ENCODE peak calls at places on chromosomes 13 and 19, in four cellular contexts. One of them, this sample, is unnamed.

GRCh38 chr13:86585826-86586225 is 786.6 kb upstream of the SLITRK6 start:
- DNase-seq in heart right ventricle: peak; percentile 16
- DNase-seq in progenitor cell of endocrine pancreas: no peak
- DNase-seq in heart left ventricle: peak; percentile 49
- DNase-seq in this sample: no peak

GRCh38 chr19:43311256-43311655 is 41.9 kb upstream of the PSG9 start:
- DNase-seq in heart right ventricle: no peak
- DNase-seq in heart left ventricle: no peak
- DNase-seq in progenitor cell of endocrine pancreas: no peak
- DNase-seq in this sample: no peak

GRCh38 chr13:98474761-98475160 is 102.1 kb downstream of the STK24 start:
- DNase-seq in progenitor cell of endocrine pancreas: no peak
- DNase-seq in heart left ventricle: no peak
- DNase-seq in heart right ventricle: no peak
- DNase-seq in this sample: no peak

GRCh38 chr19:27773318-27774094 is 1439.4 kb downstream of the UQCRFS1 start:
- DNase-seq in heart right ventricle: no peak
- DNase-seq in progenitor cell of endocrine pancreas: no peak
- DNase-seq in heart left ventricle: no peak
- DNase-seq in this sample: no peak

GRCh38 chr13:100266026-100266425 is 177.1 kb downstream of the PCCA start:
- DNase-seq in heart right ventricle: no peak
- DNase-seq in heart left ventricle: no peak
- DNase-seq in progenitor cell of endocrine pancreas: no peak
- DNase-seq in this sample: no peak

GRCh38 chr13:75226755-75227435 is 255.1 kb downstream of the TBC1D4 start:
- DNase-seq in heart right ventricle: no peak
- DNase-seq in heart left ventricle: no peak
- DNase-seq in progenitor cell of endocrine pancreas: no peak
- DNase-seq in this sample: no peak

GRCh38 chr19:45821570-45821969 is 6.5 kb upstream of the RSPH6A start:
- DNase-seq in progenitor cell of endocrine pancreas: no peak
- DNase-seq in heart left ventricle: no peak
- DNase-seq in heart right ventricle: no peak
- DNase-seq in this sample: no peak

GRCh38 chr13:106532111-106532929 is 3.1 kb downstream of the EFNB2 start:
- DNase-seq in heart right ventricle: no peak
- DNase-seq in progenitor cell of endocrine pancreas: no peak
- DNase-seq in heart left ventricle: no peak
- DNase-seq in this sample: no peak

GRCh38 chr19:42568006-42568405 is 26.7 kb downstream of the CEACAM8 start:
- DNase-seq in heart left ventricle: no peak
- DNase-seq in heart right ventricle: no peak
- DNase-seq in progenitor cell of endocrine pancreas: no peak
- DNase-seq in this sample: no peak

GRCh38 chr19:20153281-20153680 is 13.7 kb upstream of the ZNF486 start:
- DNase-seq in heart left ventricle: no peak
- DNase-seq in progenitor cell of endocrine pancreas: no peak
- DNase-seq in heart right ventricle: no peak
- DNase-seq in this sample: no peak

GRCh38 chr13:101465877-101466276 is 13.4 kb downstream of the ITGBL1 start:
- DNase-seq in progenitor cell of endocrine pancreas: no peak
- DNase-seq in heart right ventricle: no peak
- DNase-seq in heart left ventricle: no peak
- DNase-seq in this sample: no peak

GRCh38 chr13:109569938-109570711 is 216.3 kb downstream of the IRS2 start:
- DNase-seq in progenitor cell of endocrine pancreas: no peak
- DNase-seq in heart right ventricle: no peak
- DNase-seq in heart left ventricle: no peak
- DNase-seq in this sample: no peak

GRCh38 chr19:45670670-45671453 is 2.8 kb downstream of the GIPR start:
- DNase-seq in progenitor cell of endocrine pancreas: peak; percentile 59
- DNase-seq in heart right ventricle: peak; percentile 75
- DNase-seq in heart left ventricle: peak; percentile 61
- DNase-seq in this sample: peak; percentile 84

GRCh38 chr13:66501187-66501586 is 728.9 kb downstream of the PCDH9 start:
- DNase-seq in heart left ventricle: no peak
- DNase-seq in heart right ventricle: no peak
- DNase-seq in progenitor cell of endocrine pancreas: no peak
- DNase-seq in this sample: no peak

GRCh38 chr19:15928321-15928720 is 6.0 kb downstream of the CYP4F11 start:
- DNase-seq in heart right ventricle: no peak
- DNase-seq in heart left ventricle: no peak
- DNase-seq in progenitor cell of endocrine pancreas: no peak
- DNase-seq in this sample: no peak

GRCh38 chr13:41361501-41361900 is 50.4 kb downstream of the NAA16 start:
- DNase-seq in heart left ventricle: no peak
- DNase-seq in heart right ventricle: no peak
- DNase-seq in progenitor cell of endocrine pancreas: no peak
- DNase-seq in this sample: no peak

GRCh38 chr13:44765076-44765475 is 188.9 kb upstream of the TSC22D1 start:
- DNase-seq in progenitor cell of endocrine pancreas: no peak
- DNase-seq in heart right ventricle: no peak
- DNase-seq in heart left ventricle: no peak
- DNase-seq in this sample: no peak

GRCh38 chr13:77729502-77730221 is 32.2 kb downstream of the SLAIN1 start:
- DNase-seq in progenitor cell of endocrine pancreas: no peak
- DNase-seq in heart left ventricle: no peak
- DNase-seq in heart right ventricle: no peak
- DNase-seq in this sample: no peak

GRCh38 chr13:106534844-106535551 is 464 bp downstream of the EFNB2 start:
- DNase-seq in heart right ventricle: peak; percentile 26
- DNase-seq in heart left ventricle: no peak
- DNase-seq in progenitor cell of endocrine pancreas: peak; percentile 35
- DNase-seq in this sample: no peak

GRCh38 chr13:30978981-30979956 is 46.8 kb downstream of the TEX26 start:
- DNase-seq in progenitor cell of endocrine pancreas: no peak
- DNase-seq in heart right ventricle: peak; percentile 28
- DNase-seq in heart left ventricle: no peak
- DNase-seq in this sample: peak; percentile 28

GRCh38 chr19:5042556-5042955 is 73.6 kb downstream of the KDM4B start:
- DNase-seq in heart left ventricle: no peak
- DNase-seq in progenitor cell of endocrine pancreas: no peak
- DNase-seq in heart right ventricle: no peak
- DNase-seq in this sample: no peak

GRCh38 chr19:33193864-33194362 is at the start of gene LRP3:
- DNase-seq in progenitor cell of endocrine pancreas: peak; percentile 43
- DNase-seq in heart left ventricle: peak; percentile 59
- DNase-seq in heart right ventricle: peak; percentile 59
- DNase-seq in this sample: no peak

GRCh38 chr19:4012092-4012974 is 4.8 kb downstream of the PIAS4 start:
- DNase-seq in heart left ventricle: no peak
- DNase-seq in progenitor cell of endocrine pancreas: no peak
- DNase-seq in heart right ventricle: no peak
- DNase-seq in this sample: no peak

GRCh38 chr19:33429891-33430673 is 56.6 kb downstream of the CEBPG start:
- DNase-seq in heart right ventricle: no peak
- DNase-seq in heart left ventricle: peak; percentile 17
- DNase-seq in progenitor cell of endocrine pancreas: no peak
- DNase-seq in this sample: no peak

GRCh38 chr13:29758591-29759114 is 91.8 kb downstream of the UBL3 start:
- DNase-seq in heart left ventricle: no peak
- DNase-seq in progenitor cell of endocrine pancreas: no peak
- DNase-seq in heart right ventricle: no peak
- DNase-seq in this sample: peak; percentile 34

GRCh38 chr19:34851277-34851804 is 75.4 kb upstream of the ZNF30 start:
- DNase-seq in heart left ventricle: no peak
- DNase-seq in heart right ventricle: no peak
- DNase-seq in progenitor cell of endocrine pancreas: no peak
- DNase-seq in this sample: peak; percentile 40
- TF ChIP-seq CTCF in heart left ventricle: no peak
- TF ChIP-seq CTCF in heart right ventricle: no peak
- TF ChIP-seq CTCF in progenitor cell of endocrine pancreas: peak; percentile 44
- TF ChIP-seq CTCF in this sample: no peak

DNA sequence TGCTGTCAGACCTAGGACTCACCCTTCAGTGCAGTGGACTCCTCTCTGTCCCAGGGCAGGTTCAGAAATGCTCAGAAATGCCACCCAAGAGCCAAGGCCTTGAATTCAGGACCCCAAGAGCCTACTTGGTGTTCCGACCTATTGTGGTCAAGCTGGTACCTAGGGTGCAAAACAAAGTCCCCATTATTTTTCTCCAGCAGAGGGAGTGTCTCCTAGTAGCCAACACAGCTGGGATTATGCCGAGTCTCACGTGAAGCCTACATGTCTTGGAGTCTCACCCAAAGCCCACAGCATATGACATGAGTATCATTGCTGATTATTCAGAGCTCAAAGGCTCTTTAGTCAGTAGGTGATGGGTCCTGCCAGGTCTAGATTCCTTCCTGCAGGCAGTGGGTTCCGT is 671.1 kb upstream of the SPRY2 start:
- DNase-seq in heart left ventricle: no peak
- DNase-seq in heart right ventricle: no peak
- DNase-seq in progenitor cell of endocrine pancreas: no peak
- DNase-seq in this sample: no peak
- TF ChIP-seq CTCF in heart left ventricle: no peak
- TF ChIP-seq CTCF in heart right ventricle: no peak
- TF ChIP-seq CTCF in progenitor cell of endocrine pancreas: no peak
- TF ChIP-seq CTCF in this sample: no peak

GRCh38 chr19:48117515-48118330 is 7.1 kb upstream of the PLA2G4C start:
- DNase-seq in heart left ventricle: no peak
- DNase-seq in progenitor cell of endocrine pancreas: no peak
- DNase-seq in heart right ventricle: no peak
- DNase-seq in this sample: no peak
- TF ChIP-seq CTCF in heart left ventricle: no peak
- TF ChIP-seq CTCF in progenitor cell of endocrine pancreas: no peak
- TF ChIP-seq CTCF in heart right ventricle: no peak
- TF ChIP-seq CTCF in this sample: no peak

GRCh38 chr19:58546131-58546530 is 2.3 kb downstream of the TRIM28 start:
- DNase-seq in heart right ventricle: no peak
- DNase-seq in heart left ventricle: no peak
- DNase-seq in progenitor cell of endocrine pancreas: no peak
- DNase-seq in this sample: no peak

GRCh38 chr19:58543826-58544590 is at the start of gene TRIM28:
- DNase-seq in heart right ventricle: peak; percentile 99
- DNase-seq in heart left ventricle: peak; percentile 98
- DNase-seq in progenitor cell of endocrine pancreas: peak; percentile 99
- DNase-seq in this sample: peak; percentile 100

GRCh38 chr19:58547323-58548312 is 3.8 kb downstream of the TRIM28 start:
- DNase-seq in progenitor cell of endocrine pancreas: no peak
- DNase-seq in heart right ventricle: no peak
- DNase-seq in heart left ventricle: no peak
- DNase-seq in this sample: no peak

GRCh38 chr19:58545286-58546068 is 1.6 kb downstream of the TRIM28 start:
- DNase-seq in heart left ventricle: no peak
- DNase-seq in heart right ventricle: no peak
- DNase-seq in progenitor cell of endocrine pancreas: no peak
- DNase-seq in this sample: no peak

GRCh38 chr19:58544591-58545285 is 874 bp downstream of the TRIM28 start:
- DNase-seq in progenitor cell of endocrine pancreas: peak; percentile 61
- DNase-seq in heart right ventricle: peak; percentile 50
- DNase-seq in heart left ventricle: peak; percentile 48
- DNase-seq in this sample: peak; percentile 88
- TF ChIP-seq CTCF in progenitor cell of endocrine pancreas: no peak
- TF ChIP-seq CTCF in heart right ventricle: no peak
- TF ChIP-seq CTCF in heart left ventricle: no peak
- TF ChIP-seq CTCF in this sample: no peak

GRCh38 chr19:17210296-17210695 is 4.9 kb upstream of the USE1 start:
- DNase-seq in progenitor cell of endocrine pancreas: no peak
- DNase-seq in heart left ventricle: no peak
- DNase-seq in heart right ventricle: no peak
- DNase-seq in this sample: no peak
- TF ChIP-seq CTCF in progenitor cell of endocrine pancreas: no peak
- TF ChIP-seq CTCF in heart left ventricle: no peak
- TF ChIP-seq CTCF in heart right ventricle: no peak
- TF ChIP-seq CTCF in this sample: no peak

DNA sequence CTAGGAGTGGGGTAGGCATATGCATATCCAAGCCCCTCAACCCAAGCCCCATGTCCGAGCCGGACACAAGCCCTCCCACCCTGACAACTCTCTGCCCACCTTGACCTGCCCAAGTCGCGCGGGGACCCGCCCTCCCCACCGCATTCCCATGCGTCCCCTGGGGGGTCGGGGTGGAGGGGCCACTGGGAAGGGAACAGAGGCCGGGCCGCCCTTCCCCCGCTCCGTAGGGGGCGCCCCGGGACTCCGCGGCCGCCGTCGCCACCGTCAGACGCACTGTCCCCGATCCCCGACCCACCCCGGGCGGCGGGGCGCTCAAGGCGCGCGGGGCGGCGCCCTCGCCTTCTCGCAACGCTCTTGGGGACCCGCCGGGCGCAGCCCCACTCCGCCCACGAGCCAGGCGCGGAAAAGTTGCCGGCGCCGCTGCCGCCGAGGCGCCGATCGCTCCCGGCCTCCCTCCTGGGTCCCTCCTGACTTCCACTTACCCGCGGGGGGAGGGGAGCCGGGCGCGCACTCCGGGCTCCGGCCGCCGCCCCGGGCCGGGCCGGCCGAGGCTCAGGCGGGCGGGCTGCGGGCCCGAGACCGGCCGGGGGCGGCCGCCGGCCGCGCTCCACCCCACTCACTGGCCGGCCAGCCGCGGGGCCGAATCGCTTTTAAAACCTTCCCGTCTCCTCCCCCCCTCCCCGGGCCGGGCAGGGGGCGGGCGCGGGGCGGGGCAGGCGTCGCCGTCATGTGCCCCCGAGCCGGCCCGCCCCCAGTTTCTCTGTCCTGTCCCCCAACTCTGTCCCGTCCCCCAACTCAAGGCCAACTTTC is 34.4 kb upstream of the NANOS3 start:
- DNase-seq in heart right ventricle: peak; percentile 91
- DNase-seq in progenitor cell of endocrine pancreas: no peak
- DNase-seq in heart left ventricle: peak; percentile 93
- DNase-seq in this sample: peak; percentile 83
- TF ChIP-seq CTCF in heart right ventricle: peak; percentile 33
- TF ChIP-seq CTCF in progenitor cell of endocrine pancreas: peak; percentile 39
- TF ChIP-seq CTCF in heart left ventricle: peak; percentile 33
- TF ChIP-seq CTCF in this sample: no peak

DNA sequence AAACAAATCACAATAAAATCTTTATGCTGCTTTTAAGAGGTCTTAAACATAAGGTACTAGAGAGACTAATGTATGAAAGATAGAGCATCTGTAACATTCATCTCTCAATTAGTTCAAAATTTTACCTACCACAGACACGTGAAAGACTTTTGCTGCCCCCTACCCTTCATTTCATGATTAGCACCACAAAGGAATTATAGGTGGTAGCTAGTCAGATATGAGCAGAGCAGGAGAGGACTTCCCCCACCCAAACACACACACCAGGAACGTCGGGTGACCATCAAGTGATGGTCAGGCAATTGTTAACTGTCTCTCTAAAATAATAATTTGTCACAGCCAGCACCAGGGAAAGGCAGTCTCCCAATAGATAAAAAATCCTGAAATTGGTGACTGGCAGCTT is 1531.7 kb upstream of the SPRY2 start:
- DNase-seq in heart right ventricle: no peak
- DNase-seq in heart left ventricle: no peak
- DNase-seq in progenitor cell of endocrine pancreas: no peak
- DNase-seq in this sample: peak; percentile 3
- TF ChIP-seq CTCF in heart right ventricle: no peak
- TF ChIP-seq CTCF in heart left ventricle: peak; percentile 12
- TF ChIP-seq CTCF in progenitor cell of endocrine pancreas: peak; percentile 67
- TF ChIP-seq CTCF in this sample: no peak

This sample was measured in Calu3.